ENCODE peak calls at places on chromosomes 2 and 18, in nine cellular contexts. H is RWPE1; K is kidney tubule cell; G is activated effector memory CD4-positive, alpha-beta T cell treated with anti-CD3 and anti-CD28 coated beads, Interleukin-2, amount 50 U/mL, for 16 hours; J is HuH-7.5; U is AG04450; Z is Right ventricle myocardium superior; M is NT2/D1; Y is activated T-helper 1 cell treated with anti-CD3 and anti-CD28 coated beads, Interleukin-2, amount 50 U/mL, for 16 hours. T is an unnamed sample.

GRCh38 chr2:127058656-127059252 is 48.2 kb downstream of the BIN1 start:
- DNase-seq in J (no peak), M (no peak), Z (peak), U (no peak), Y (no peak), H (no peak), K (no peak), G (no peak), T (no peak)

GRCh38 chr18:27608742-27609141 is 423.6 kb upstream of the CHST9 start:
- DNase-seq in U (no peak), Z (no peak), G (no peak), H (peak), K (peak), Y (no peak), M (no peak), J (no peak), T (no peak)

GRCh38 chr2:57434429-57434828 is 612.2 kb upstream of the VRK2 start:
- DNase-seq in K (no peak), U (no peak), M (no peak), G (no peak), Z (no peak), J (no peak), H (no peak), Y (no peak), T (no peak)

GRCh38 chr18:61699397-61700090 is 193.3 kb downstream of the RNF152 start:
- DNase-seq in U (no peak), H (no peak), J (no peak), K (no peak), M (no peak), Y (no peak), G (no peak), Z (no peak), T (no peak)

GRCh38 chr18:33706391-33706790 is 128.4 kb downstream of the ASXL3 start:
- DNase-seq in Y (no peak), K (no peak), Z (no peak), G (no peak), H (no peak), J (no peak), U (no peak), M (no peak), T (no peak)

GRCh38 chr2:65199891-65200290 is 27.7 kb upstream of the ACTR2 start:
- DNase-seq in Z (no peak), H (no peak), K (peak), G (no peak), Y (no peak), M (no peak), U (no peak), J (no peak), T (no peak)

GRCh38 chr2:178825183-178825582 is 18.0 kb upstream of the TTN start:
- DNase-seq in H (no peak), U (no peak), K (peak), G (no peak), Z (no peak), M (no peak), Y (no peak), J (no peak), T (no peak)

GRCh38 chr2:172995323-172996244 is 80.1 kb upstream of the MAP3K20 start:
- DNase-seq in U (peak), H (peak), J (peak), M (no peak), K (peak), Y (no peak), G (no peak), Z (peak), T (no peak)

GRCh38 chr2:46569061-46569560 is 89.7 kb downstream of the TMEM247 start:
- DNase-seq in J (no peak), K (no peak), M (no peak), U (no peak), G (no peak), Y (no peak), Z (no peak), H (no peak), T (peak)

GRCh38 chr2:160842286-160842685 is 317.9 kb upstream of the TANK start:
- DNase-seq in J (no peak), Z (no peak), M (peak), G (no peak), Y (no peak), U (no peak), H (no peak), K (no peak), T (no peak)

GRCh38 chr2:42928692-42929576 is 136.6 kb upstream of the HAAO start:
- DNase-seq in Z (no peak), M (peak), J (peak), K (peak), H (no peak), U (no peak), G (no peak), Y (no peak), T (no peak)

GRCh38 chr2:150255528-150255927 is 231.9 kb downstream of the RND3 start:
- DNase-seq in M (no peak), K (peak), U (peak), G (no peak), Z (no peak), J (no peak), H (peak), Y (no peak), T (no peak)